ENCODE peak calls at places on chromosome X, in four cellular contexts. One of them, this sample, is unnamed. For H3K4me1, the result is how much of the 10 kb centered on the place peaks cover.

GRCh38 chrX:109934935-109935334 is 68.0 kb upstream of the TMEM164 start:
- DNase-seq in heart left ventricle: no peak
- DNase-seq in body of pancreas: no peak
- DNase-seq in fibroblast of lung: peak
- DNase-seq in this sample: no peak

GRCh38 chrX:130516123-130516522 is 114.3 kb downstream of the RBMX2 start:
- DNase-seq in heart left ventricle: no peak
- DNase-seq in body of pancreas: no peak
- DNase-seq in fibroblast of lung: no peak
- DNase-seq in this sample: no peak

GRCh38 chrX:3142259-3143042 is 101.2 kb downstream of the ARSF start:
- DNase-seq in heart left ventricle: no peak
- DNase-seq in body of pancreas: no peak
- DNase-seq in fibroblast of lung: no peak
- DNase-seq in this sample: no peak

GRCh38 chrX:65718538-65718937 is 51.1 kb downstream of the MSN start:
- DNase-seq in heart left ventricle: no peak
- DNase-seq in body of pancreas: no peak
- DNase-seq in fibroblast of lung: no peak
- DNase-seq in this sample: no peak

GRCh38 chrX:125203379-125203736 is 116.3 kb upstream of the TEX13C start:
- DNase-seq in heart left ventricle: peak
- DNase-seq in body of pancreas: no peak
- DNase-seq in fibroblast of lung: no peak
- DNase-seq in this sample: no peak

GRCh38 chrX:57821703-57822375 is 88.4 kb downstream of the ZXDA start:
- DNase-seq in heart left ventricle: no peak
- DNase-seq in body of pancreas: peak
- DNase-seq in fibroblast of lung: peak
- DNase-seq in this sample: no peak

GRCh38 chrX:101303790-101304189 is 12.7 kb upstream of the TAF7L start:
- DNase-seq in heart left ventricle: no peak
- DNase-seq in body of pancreas: no peak
- DNase-seq in fibroblast of lung: no peak
- DNase-seq in this sample: no peak

GRCh38 chrX:121871122-121871521 is 823.7 kb downstream of the GLUD2 start:
- DNase-seq in heart left ventricle: no peak
- DNase-seq in body of pancreas: no peak
- DNase-seq in fibroblast of lung: no peak
- DNase-seq in this sample: no peak

GRCh38 chrX:590666-591065 is 39.9 kb upstream of the SHOX start:
- DNase-seq in heart left ventricle: no peak
- DNase-seq in body of pancreas: no peak
- DNase-seq in fibroblast of lung: no peak
- DNase-seq in this sample: no peak

GRCh38 chrX:45699158-45699557 is 498.5 kb upstream of the DIPK2B start:
- DNase-seq in heart left ventricle: no peak
- DNase-seq in body of pancreas: no peak
- DNase-seq in fibroblast of lung: peak
- DNase-seq in this sample: no peak

GRCh38 chrX:27863813-27864212 is 56.0 kb downstream of the MAGEB10 start:
- DNase-seq in heart left ventricle: no peak
- DNase-seq in body of pancreas: no peak
- DNase-seq in fibroblast of lung: no peak
- DNase-seq in this sample: no peak

GRCh38 chrX:52608961-52609360 is 45.7 kb downstream of the SSX7 start:
- DNase-seq in heart left ventricle: no peak
- DNase-seq in body of pancreas: no peak
- DNase-seq in fibroblast of lung: no peak
- DNase-seq in this sample: no peak

DNA sequence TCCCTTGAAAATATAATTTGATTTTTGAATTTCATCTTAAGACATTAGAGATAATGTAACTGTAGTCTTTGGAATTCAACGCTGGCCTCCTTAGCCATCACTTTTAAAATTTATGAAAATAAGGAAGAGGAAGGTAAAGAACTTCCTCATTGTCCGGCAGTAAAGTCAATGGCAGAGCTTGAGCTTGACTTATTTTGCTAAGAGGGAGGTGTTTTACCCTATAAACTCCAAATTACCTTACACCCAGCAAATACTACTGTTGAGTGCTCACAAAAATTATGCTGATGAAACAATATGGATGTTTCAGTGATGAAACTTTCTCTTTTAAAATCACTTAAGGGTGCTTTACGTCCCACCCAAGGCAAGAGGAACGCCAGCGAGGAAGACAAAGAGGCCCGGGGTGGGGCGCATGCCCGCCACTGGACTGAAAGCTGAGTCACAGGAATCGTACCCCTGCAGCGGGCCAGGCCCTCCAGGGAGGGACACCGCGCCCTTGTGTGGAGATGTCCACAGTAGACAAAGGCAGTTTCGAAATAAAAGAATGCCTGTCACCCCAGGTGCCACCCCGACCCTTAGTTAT is 603 bp upstream of the TMSB4X start:
- DNase-seq in heart left ventricle: peak
- DNase-seq in body of pancreas: peak
- DNase-seq in fibroblast of lung: peak
- DNase-seq in this sample: peak
- H3K27ac ChIP-seq in heart left ventricle: peak
- H3K27ac ChIP-seq in body of pancreas: peak
- H3K27ac ChIP-seq in fibroblast of lung: peak
- H3K27ac ChIP-seq in this sample: peak

GRCh38 chrX:38880460-38880859 is 79.2 kb downstream of the MID1IP1 start:
- DNase-seq in heart left ventricle: no peak
- DNase-seq in body of pancreas: peak
- DNase-seq in fibroblast of lung: no peak
- DNase-seq in this sample: no peak
- H3K4me1 ChIP-seq in heart left ventricle: under half
- H3K4me1 ChIP-seq in body of pancreas: under half
- H3K4me1 ChIP-seq in fibroblast of lung: under half
- H3K4me1 ChIP-seq in this sample: under half

DNA sequence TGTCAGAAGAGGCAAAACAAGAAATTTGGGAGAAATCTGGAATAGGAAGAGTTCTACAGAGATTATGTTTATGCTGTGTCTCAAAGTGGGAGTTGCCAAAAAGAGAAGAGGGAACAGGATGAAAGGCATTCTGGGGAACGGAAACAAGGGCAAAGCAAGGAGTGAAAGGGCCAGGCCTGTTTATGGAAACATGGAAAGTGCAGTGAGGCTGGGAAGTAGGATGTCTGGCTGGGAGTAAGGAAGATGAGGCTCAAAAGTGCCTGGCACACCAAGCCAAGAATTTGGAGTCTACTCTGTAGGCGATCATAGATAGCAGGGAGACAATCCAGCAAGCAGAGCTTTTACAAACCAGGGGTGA is 1.8 kb upstream of the CUL4B start:
- DNase-seq in heart left ventricle: no peak
- DNase-seq in body of pancreas: no peak
- DNase-seq in fibroblast of lung: no peak
- DNase-seq in this sample: no peak
- H3K27ac ChIP-seq in heart left ventricle: peak
- H3K27ac ChIP-seq in body of pancreas: peak
- H3K27ac ChIP-seq in fibroblast of lung: peak
- H3K27ac ChIP-seq in this sample: peak

DNA sequence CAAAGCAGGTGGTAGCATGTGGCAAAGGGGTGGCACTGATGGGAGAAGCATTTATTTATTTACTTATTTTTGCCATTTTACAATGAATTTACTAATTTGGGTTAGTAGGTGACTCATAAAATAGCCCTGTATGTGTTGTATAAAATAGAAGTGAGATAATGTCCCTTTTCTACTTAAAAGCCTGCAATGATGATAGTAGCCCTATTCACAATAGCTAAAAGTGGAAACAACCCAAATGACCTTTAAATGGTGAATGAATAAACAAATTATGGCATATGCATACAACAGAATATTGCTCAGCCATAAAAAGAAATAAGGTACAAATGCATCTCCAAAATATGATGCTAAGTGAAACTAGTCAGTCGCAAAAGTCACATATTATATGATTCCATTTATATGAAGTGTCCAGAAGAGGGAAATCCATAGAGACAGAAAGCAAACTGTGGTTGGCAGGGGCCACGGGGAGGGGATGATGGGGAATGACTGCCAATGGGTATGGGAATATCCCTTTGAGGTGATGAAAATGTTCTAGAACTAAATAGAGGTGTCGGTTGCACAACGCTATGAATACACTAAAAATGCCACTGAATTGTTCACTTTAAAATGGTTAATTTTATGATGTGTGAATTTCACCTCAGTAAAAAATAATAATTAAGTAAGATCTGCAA is 35.8 kb upstream of the FAM9C start:
- DNase-seq in heart left ventricle: no peak
- DNase-seq in body of pancreas: no peak
- DNase-seq in fibroblast of lung: no peak
- DNase-seq in this sample: no peak
- H3K4me1 ChIP-seq in heart left ventricle: under half
- H3K4me1 ChIP-seq in body of pancreas: under half
- H3K4me1 ChIP-seq in fibroblast of lung: under half
- H3K4me1 ChIP-seq in this sample: under half

DNA sequence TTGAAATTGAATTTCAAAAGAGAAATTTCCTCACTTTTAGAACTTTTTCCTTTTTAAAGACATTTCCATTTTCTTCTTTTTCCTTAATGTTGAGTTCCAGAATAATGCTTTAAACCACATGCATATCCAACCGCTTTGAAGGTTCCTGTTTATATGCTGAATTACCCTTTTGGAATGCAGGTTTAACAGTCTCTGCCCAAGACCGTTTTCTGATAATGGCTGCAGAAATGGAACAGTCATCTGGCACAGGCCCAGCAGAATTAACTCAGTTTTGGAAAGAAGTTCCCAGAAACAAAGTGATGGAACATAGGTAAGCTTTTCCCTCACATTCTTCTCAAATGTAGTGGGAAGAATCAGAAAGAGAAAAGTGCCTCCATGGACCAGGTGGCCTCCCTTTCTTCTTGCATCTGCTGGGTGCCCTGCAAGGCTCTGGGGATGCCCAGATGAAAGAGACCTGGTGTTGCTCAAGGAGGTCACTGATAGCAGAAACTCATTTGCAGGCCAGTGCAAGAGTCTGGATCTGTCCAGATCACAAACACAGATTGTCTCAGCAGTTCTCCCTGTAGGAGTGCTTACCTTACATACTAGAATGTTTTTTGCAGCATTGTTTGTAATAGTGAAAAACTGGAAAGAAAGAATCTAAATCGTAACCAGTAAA is 42.9 kb downstream of the MOSPD2 start:
- DNase-seq in heart left ventricle: no peak
- DNase-seq in body of pancreas: no peak
- DNase-seq in fibroblast of lung: peak
- DNase-seq in this sample: no peak
- H3K27ac ChIP-seq in heart left ventricle: no peak
- H3K27ac ChIP-seq in body of pancreas: no peak
- H3K27ac ChIP-seq in fibroblast of lung: peak
- H3K27ac ChIP-seq in this sample: no peak